ENCODE peak calls at places on chromosomes 6 and 20, in eight cellular contexts. S is HCT116, X is transverse colon, V is GM23338, D is HL-60, R is spleen, T is stomach, G is Panc1. K is an unnamed sample.

GRCh38 chr6:36327226-36328009 is 9.3 kb downstream of the BNIP5 start:
- DNase-seq in S (no peak), V (peak; percentile 21), R (no peak), X (no peak), D (no peak), T (no peak), G (no peak), K (no peak)

GRCh38 chr6:15496345-15497131 is 166.3 kb downstream of the DTNBP1 start:
- DNase-seq in D (no peak), S (no peak), R (no peak), V (no peak), T (no peak), X (peak; percentile 6), G (no peak), K (no peak)

GRCh38 chr6:26478985-26479278 is 21.2 kb upstream of the BTN1A1 start:
- DNase-seq in G (no peak), X (no peak), T (no peak), D (peak; percentile 54), R (no peak), V (no peak), S (no peak), K (no peak)

GRCh38 chr20:1301031-1301529 is 27.9 kb downstream of the SDCBP2 start:
- DNase-seq in V (peak; percentile 33), X (no peak), D (peak; percentile 55), R (peak; percentile 34), S (peak; percentile 18), T (no peak), G (no peak), K (no peak)

GRCh38 chr20:35663516-35663812 is 1.2 kb downstream of the CPNE1 start:
- DNase-seq in V (no peak), T (no peak), D (no peak), S (no peak), G (no peak), R (no peak), X (no peak), K (no peak)

GRCh38 chr6:73722318-73723060 is 26.5 kb downstream of the CD109 start:
- DNase-seq in T (no peak), R (no peak), V (no peak), G (no peak), X (no peak), D (no peak), S (no peak), K (no peak)

GRCh38 chr20:33828912-33829560 is 17.9 kb downstream of the CHMP4B start:
- DNase-seq in R (no peak), S (no peak), D (no peak), V (no peak), T (no peak), G (no peak), X (no peak), K (no peak)

GRCh38 chr6:135605278-135605790 is 107.8 kb upstream of the AHI1 start:
- DNase-seq in V (no peak), T (no peak), D (no peak), R (no peak), S (no peak), X (no peak), G (no peak), K (no peak)

GRCh38 chr20:36532388-36532787 is 8.9 kb upstream of the MYL9 start:
- DNase-seq in T (no peak), V (no peak), D (no peak), S (no peak), G (no peak), R (no peak), X (no peak), K (no peak)

GRCh38 chr20:53711333-53712211 is 117.9 kb upstream of the ZNF217 start:
- DNase-seq in S (no peak), T (no peak), G (no peak), R (no peak), X (no peak), V (peak; percentile 12), D (no peak), K (no peak)

GRCh38 chr6:35449287-35449881 is 2.8 kb upstream of the FANCE start:
- DNase-seq in R (no peak), G (no peak), X (no peak), V (peak; percentile 93), T (peak; percentile 33), S (no peak), D (peak; percentile 47), K (no peak)

GRCh38 chr20:50188879-50189680 is 1.6 kb upstream of the CEBPB start:
- DNase-seq in V (no peak), S (no peak), T (no peak), R (peak; percentile 84), D (no peak), X (no peak), G (no peak), K (no peak)

GRCh38 chr20:50190251-50191064 is at the start of gene CEBPB:
- DNase-seq in R (peak; percentile 98), D (peak; percentile 88), X (peak; percentile 92), T (peak; percentile 94), V (peak; percentile 95), S (peak; percentile 76), G (no peak), K (no peak)

GRCh38 chr20:50191065-50191565 is 485 bp downstream of the CEBPB start:
- DNase-seq in G (no peak), S (no peak), V (peak; percentile 28), T (peak; percentile 71), R (peak; percentile 94), D (peak; percentile 78), X (peak; percentile 75), K (no peak)

GRCh38 chr20:50188287-50188688 is 2.3 kb upstream of the CEBPB start:
- DNase-seq in D (no peak), G (no peak), R (no peak), T (no peak), V (no peak), X (no peak), S (no peak), K (no peak)

DNA sequence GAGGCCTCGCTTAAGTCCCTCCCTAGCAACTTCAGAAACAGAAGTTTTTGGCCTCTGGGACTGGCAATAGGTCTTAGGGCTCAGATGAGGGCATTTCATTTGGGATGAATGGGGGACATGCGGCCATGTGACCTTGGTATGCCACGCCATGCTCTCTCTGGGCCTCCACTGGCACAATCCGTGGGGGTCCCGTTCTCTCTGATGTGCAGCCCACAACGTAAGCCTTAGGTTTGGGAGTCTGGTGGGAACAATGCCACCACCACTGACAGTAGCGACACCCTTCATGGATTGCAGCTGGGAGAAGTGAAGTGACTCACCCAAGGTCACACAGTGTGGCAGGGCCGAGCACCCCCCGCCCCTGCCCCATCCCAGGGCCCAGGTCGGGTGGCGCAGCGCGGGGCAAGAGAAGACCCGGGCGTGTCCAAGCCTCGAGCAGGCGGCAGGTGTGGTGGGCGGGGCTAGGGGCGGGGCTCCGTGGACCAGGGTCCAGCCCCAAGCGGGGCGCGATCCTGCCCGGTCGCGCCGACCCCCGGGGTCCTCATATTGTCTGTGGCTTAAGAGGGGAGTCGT is 864 bp upstream of the CEBPB start:
- DNase-seq in V (peak; percentile 83), X (peak; percentile 88), D (no peak), T (peak; percentile 70), S (no peak), R (peak; percentile 91), G (no peak), K (no peak)
- H3K27ac ChIP-seq in V (no peak overlapping the region), X (peak overlapping the region; percentile 99), D (peak overlapping the region; percentile 32), T (peak overlapping the region; percentile 99), S (peak overlapping the region; percentile 85), R (peak overlapping the region; percentile 96), G (peak overlapping the region; percentile 48), K (peak overlapping the region; percentile 92)

DNA sequence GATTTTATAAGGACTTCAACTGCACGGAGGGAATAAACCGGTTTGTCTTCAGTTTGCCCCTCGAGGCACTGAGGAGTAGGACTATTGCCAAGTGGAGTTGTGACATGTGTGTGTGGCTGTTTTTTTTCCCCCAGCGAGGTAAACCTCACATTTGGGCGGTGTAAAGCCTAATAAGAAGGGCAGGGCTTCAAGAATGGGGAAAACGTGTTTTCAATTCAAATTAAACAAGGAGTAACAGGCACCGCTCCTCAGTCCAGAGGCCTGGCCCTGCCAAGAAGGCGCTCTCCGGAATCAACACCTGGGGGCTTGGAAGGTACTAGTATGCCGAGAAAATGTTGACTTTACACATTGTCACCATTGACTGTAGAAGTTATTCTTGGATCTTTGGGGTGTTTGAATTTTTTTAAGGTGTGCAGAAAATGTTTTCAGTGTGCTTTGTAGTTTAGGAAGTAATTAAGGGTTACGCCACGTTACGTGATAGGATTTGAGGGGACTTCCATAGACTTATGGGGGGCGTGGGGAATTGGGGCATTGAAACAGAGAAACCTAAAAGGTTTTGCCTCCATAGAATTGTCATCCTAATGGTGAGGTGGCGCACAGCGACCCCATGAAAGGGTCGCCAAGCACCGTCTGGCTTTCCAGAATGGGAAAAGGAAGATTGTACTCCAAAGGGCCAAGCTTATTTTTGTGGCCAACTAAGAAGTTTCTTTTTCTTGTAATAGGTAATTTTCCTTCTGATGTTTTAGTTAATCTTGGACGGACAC is 802 bp downstream of the ADGRG6 start:
- DNase-seq in G (no peak), S (peak; percentile 53), R (no peak), D (no peak), T (no peak), V (peak; percentile 45), X (no peak), K (no peak)
- TF ChIP-seq POLR2AphosphoS5 in G (peak; percentile 61), S (peak; percentile 30), R (no peak), D (no peak), T (no peak), V (no peak), X (no peak), K (no peak)

DNA sequence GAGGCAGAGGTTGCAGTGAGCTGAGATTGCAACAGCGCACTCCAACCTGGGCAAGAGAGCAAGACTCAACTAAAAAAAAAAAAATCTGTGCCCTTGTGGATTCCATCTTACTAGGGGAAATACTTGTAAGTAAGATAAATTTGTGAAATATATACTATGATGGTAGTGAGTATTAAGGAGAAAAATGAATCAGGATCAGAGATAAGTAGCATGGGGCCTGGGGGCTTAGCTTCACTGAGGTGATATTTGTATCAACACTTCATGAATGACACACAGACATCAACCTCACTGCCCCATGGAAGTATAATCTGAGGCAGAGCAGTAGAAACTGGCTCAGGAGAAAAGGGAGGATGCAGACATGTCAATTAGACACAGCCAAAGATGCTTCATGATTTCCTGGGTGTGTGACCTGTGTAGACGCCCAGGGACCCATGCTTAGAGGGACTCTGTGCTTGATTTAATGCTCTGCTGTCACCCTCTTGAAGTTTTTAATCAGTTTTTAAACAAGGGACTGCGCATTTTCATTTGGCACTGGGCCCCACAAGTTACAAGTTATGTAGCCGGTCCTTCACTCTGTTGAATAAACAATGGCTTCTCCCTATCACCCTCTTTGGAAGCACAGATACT is 41.9 kb downstream of the PCNA start:
- DNase-seq in G (no peak), V (no peak), T (no peak), S (no peak), X (no peak), R (no peak), D (no peak), K (no peak)
- H3K27ac ChIP-seq in G (peak overlapping the region; percentile 51), V (no peak overlapping the region), T (peak overlapping the region; percentile 78), S (no peak overlapping the region), X (peak overlapping the region; percentile 80), R (peak overlapping the region; percentile 92), D (peak overlapping the region; percentile 85), K (no peak overlapping the region)

DNA sequence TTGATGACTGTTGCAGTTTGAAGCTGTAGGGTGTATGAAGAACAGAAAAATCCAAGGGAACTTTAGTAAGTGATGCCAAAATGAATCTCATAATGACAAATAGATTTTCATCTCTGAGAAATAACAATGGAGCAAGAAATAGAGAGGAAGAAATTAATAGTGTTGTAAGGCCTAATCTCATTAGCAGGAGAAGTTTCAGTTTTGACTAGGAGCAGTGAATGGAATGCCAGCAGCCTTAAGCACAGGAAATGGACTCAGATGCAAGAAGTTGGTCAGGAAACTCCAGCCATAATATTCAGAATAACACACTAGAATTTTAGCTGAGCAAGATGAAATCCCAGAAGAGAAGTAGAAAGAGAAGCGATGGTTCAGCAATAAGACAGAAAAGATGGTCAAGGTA is 23.9 kb downstream of the ATXN1 start:
- DNase-seq in R (no peak), V (peak; percentile 30), T (no peak), X (no peak), G (no peak), S (no peak), D (no peak), K (no peak)
- TF ChIP-seq POLR2AphosphoS5 in R (no peak), V (no peak), T (no peak), X (no peak), G (no peak), S (no peak), D (no peak), K (no peak)

K was measured in SK-N-MC.